ENCODE peak calls at places on chromosomes 1 and 21, in five cellular contexts. Y is HCT116, U is breast epithelium, Q is NB4, W is A549. J is an unnamed sample.

GRCh38 chr1:15064217-15064929 is 89.2 kb upstream of the TMEM51 start:
- DNase-seq in Y (no peak), U (no peak), Q (no peak), W (no peak), J (no peak)

GRCh38 chr1:85289848-85290335 is 13.5 kb upstream of the BCL10 start:
- DNase-seq in Y (no peak), U (no peak), Q (no peak), W (no peak), J (peak; percentile 44)

GRCh38 chr1:117627562-117628165 is 21.8 kb downstream of the TENT5C start:
- DNase-seq in Y (no peak), U (no peak), Q (peak; percentile 22), W (no peak), J (no peak)

GRCh38 chr1:41462680-41463004 is 21.8 kb downstream of the EDN2 start:
- DNase-seq in Y (no peak), U (no peak), Q (no peak), W (no peak), J (no peak)

GRCh38 chr1:44089371-44090070 is 29.1 kb upstream of the KLF17 start:
- DNase-seq in Y (no peak), U (no peak), Q (no peak), W (no peak), J (no peak)

GRCh38 chr1:193308438-193308837 is 122.0 kb upstream of the B3GALT2 start:
- DNase-seq in Y (no peak), U (no peak), Q (no peak), W (no peak), J (no peak)

GRCh38 chr1:65725064-65725463 is 67.6 kb upstream of the PDE4B start:
- DNase-seq in Y (no peak), U (no peak), Q (no peak), W (no peak), J (no peak)

GRCh38 chr1:178192686-178193085 is 98.8 kb downstream of the RASAL2 start:
- DNase-seq in Y (no peak), U (no peak), Q (peak; percentile 89), W (peak; percentile 87), J (no peak)

GRCh38 chr1:206469411-206469932 is 804 bp upstream of the IKBKE start:
- DNase-seq in Y (no peak), U (no peak), Q (no peak), W (no peak), J (no peak)

DNA sequence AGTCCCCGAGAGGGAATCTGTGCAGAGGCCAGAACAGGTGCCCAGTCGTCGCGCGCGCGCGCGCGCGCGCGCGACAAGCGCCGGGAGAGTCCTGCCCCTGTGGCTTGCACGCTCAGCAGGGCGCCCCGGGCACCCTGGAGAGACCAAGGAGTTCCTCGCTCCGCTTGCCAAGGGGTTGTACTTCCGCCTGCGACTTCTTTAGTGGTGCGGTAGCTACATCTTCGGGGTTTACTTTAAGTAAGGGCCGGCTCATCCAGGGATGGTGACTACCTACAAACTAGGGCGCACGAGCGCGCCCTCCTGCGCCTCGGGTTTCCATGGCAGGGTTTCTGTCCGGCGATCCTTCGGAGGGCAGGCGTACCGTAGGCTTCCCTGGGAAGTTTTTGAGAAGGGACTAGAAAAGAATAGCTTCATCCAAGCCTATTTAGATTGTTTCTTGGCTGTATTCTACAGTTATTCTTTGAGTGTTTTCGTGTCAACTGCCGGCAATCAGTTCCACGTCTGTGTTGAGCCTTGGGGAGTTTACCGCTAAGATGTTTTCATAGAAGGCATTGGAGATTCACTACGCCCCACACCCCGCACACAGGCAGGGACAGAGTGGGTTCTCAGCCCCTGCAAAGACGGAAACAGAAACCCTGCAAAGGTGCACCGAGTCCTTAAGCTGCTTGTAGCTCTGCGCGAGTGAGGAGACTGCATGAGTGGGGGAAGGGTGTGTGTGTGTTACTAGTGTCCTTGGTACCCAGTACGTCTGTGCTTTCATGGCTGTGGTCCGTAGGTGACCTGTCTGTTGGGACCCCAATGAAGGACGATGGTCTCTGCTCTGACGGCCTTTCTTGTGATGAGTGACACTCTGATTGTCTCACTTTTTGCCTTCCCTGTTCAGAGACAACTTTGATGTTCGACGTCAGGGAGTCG is 1.7 kb downstream of the LHX4 start:
- DNase-seq in Y (peak; percentile 53), U (no peak), Q (peak; percentile 90), W (peak; percentile 90), J (no peak)
- TF ChIP-seq CTCF in Y (peak; percentile 26), U (no peak), Q (no peak), W (peak; percentile 46), J (no peak)

DNA sequence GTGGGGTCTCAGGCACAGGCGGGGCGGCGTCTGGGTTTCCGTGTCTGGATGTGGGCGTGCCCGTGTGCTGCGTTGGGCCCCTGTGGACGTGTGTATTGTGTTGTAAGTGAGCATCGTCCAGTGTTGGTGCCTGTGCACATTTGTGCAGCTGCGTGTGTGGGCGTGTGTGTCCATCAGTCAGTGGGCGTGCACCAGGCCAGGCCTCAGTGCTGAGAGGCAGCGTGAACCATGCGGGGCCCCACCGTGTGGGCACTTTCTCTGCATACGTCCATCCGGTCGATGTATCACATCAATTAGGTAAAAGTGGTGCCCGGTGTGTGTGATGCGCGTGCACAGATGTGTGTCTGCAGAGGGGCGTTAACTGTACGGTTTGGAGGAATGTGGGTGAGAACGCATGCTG is 24.5 kb downstream of the AGRN start:
- DNase-seq in Y (no peak), U (no peak), Q (no peak), W (no peak), J (no peak)
- TF ChIP-seq POLR2A in Y (no peak), U (no peak), Q (no peak), W (no peak), J (no peak)

GRCh38 chr1:55584521-55585401 is 369.6 kb upstream of the USP24 start:
- DNase-seq in Y (no peak), U (no peak), Q (no peak), W (peak; percentile 18), J (no peak)
- TF ChIP-seq CTCF in Y (no peak), U (no peak), Q (no peak), W (no peak), J (no peak)

GRCh38 chr1:151281969-151282882 is at the start of gene ZNF687:
- DNase-seq in Y (peak; percentile 100), U (peak; percentile 100), Q (peak; percentile 100), W (peak; percentile 100), J (peak; percentile 100)
- TF ChIP-seq POLR2A in Y (peak; percentile 32), U (peak; percentile 72), Q (peak; percentile 63), W (peak; percentile 64), J (no peak)

GRCh38 chr21:42850463-42850862 is 28.9 kb downstream of the WDR4 start:
- DNase-seq in Y (no peak), U (no peak), Q (no peak), W (no peak), J (no peak)

GRCh38 chr21:42851812-42852665 is 27.3 kb downstream of the WDR4 start:
- DNase-seq in Y (no peak), U (no peak), Q (no peak), W (no peak), J (no peak)

GRCh38 chr21:42848932-42849758 is 30.2 kb downstream of the WDR4 start:
- DNase-seq in Y (no peak), U (no peak), Q (no peak), W (no peak), J (no peak)

GRCh38 chr21:42849759-42850412 is 29.5 kb downstream of the WDR4 start:
- DNase-seq in Y (no peak), U (no peak), Q (no peak), W (no peak), J (no peak)

DNA sequence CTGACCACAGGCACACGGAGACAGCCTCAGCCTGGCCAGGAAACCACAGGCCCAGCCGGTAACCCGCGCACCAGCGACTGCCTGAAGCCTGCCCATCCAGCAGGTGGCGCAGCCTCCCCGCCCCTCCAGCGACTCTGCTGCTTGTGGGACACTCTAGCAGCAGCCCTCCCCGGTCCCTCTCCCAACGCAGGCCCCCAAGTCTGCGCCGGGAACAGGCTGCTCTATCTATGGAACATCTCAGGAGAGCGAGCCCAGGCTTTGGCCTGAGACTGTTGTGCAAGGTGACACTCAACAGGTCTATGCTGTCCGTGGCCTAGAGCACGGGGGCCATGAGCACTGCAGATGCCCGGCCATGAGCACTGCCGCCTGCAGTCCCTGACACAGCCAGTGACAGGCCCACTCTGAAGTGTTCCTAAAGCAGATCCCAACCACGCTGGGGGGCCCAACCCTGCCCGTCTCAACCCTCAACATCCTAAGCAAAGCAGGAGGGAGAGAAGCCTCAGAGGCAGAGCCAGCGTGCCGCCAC is 28.4 kb downstream of the WDR4 start:
- DNase-seq in Y (no peak), U (no peak), Q (peak; percentile 63), W (peak; percentile 36), J (no peak)
- TF ChIP-seq CTCF in Y (peak; percentile 23), U (no peak), Q (peak; percentile 62), W (peak; percentile 32), J (no peak)

DNA sequence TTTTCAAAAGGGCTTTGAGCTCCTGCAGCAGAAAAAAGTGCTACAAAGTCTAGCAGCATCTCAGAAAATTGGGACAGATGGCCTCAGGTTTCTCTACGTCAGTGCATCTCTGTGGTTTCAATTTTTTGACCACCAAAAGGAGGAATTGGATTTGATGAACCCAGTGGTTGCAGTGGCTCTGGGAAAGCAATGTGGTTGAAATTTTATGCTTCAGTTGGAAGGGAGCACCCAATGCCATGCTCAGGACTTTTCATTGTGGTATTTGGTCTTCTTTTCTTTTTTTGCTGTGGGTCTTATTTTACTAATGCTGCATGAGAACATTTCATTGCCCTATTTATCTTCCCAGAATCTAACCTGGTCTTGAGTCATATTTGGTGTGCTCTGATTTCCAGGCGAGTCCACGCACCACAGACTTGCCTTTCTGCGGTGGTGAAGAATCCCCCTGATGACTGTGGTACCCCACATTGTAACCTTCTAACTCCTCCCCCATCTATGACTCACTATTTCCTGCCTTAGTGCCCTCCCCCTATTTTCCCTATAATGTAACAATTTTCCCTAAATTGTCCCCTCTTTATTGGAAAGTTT is 56.7 kb downstream of the S1PR1 start:
- DNase-seq in Y (no peak), U (no peak), Q (peak; percentile 41), W (no peak), J (peak; percentile 25)
- TF ChIP-seq POLR2A in Y (no peak), U (no peak), Q (no peak), W (no peak), J (no peak)

DNA sequence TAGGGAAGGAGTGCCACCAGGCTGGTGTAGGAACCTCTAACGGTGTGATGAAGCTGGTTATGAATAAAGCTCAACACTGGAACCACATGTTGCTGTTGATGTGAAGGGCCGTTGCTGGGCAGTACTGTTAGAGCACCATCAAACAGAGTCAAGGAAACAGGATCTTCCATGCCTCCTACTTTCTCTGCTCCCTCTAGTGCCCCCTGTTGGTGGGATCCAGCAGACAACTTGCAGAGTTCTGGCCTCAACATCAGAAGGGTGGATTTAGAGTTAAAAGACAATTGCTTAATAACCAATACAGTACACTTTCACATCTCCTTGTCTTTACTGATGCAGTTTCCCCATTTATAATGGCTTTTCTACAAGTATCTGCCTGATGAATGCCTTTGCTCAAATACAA is 336.4 kb downstream of the NTNG1 start:
- DNase-seq in Y (no peak), U (no peak), Q (peak; percentile 33), W (peak; percentile 11), J (no peak)
- TF ChIP-seq CTCF in Y (no peak), U (no peak), Q (peak; percentile 38), W (no peak), J (no peak)

J was measured in vagina.